ENCODE peak calls at places on chromosomes 5 and 9, in six cellular contexts. One of them, this sample, is unnamed.

GRCh38 chr5:124056326-124057160 is 544.6 kb downstream of the CSNK1G3 start:
- DNase-seq in fibroblast of mammary gland: no peak
- DNase-seq in NAMALWA: peak; percentile 33
- DNase-seq in dermis blood vessel endothelial cell: no peak
- DNase-seq in thoracic aorta: no peak
- DNase-seq in cardiac septum: no peak
- DNase-seq in this sample: no peak

GRCh38 chr5:127425037-127425436 is 92.4 kb upstream of the PRRC1 start:
- DNase-seq in fibroblast of mammary gland: no peak
- DNase-seq in NAMALWA: no peak
- DNase-seq in dermis blood vessel endothelial cell: no peak
- DNase-seq in thoracic aorta: no peak
- DNase-seq in cardiac septum: no peak
- DNase-seq in this sample: no peak

GRCh38 chr9:98101868-98102273 is 17.2 kb downstream of the TRIM14 start:
- DNase-seq in fibroblast of mammary gland: no peak
- DNase-seq in NAMALWA: peak; percentile 94
- DNase-seq in dermis blood vessel endothelial cell: no peak
- DNase-seq in thoracic aorta: no peak
- DNase-seq in cardiac septum: no peak
- DNase-seq in this sample: peak; percentile 89

GRCh38 chr5:174503461-174504265 is 220.7 kb upstream of the MSX2 start:
- DNase-seq in fibroblast of mammary gland: peak; percentile 60
- DNase-seq in NAMALWA: no peak
- DNase-seq in dermis blood vessel endothelial cell: no peak
- DNase-seq in thoracic aorta: no peak
- DNase-seq in cardiac septum: no peak
- DNase-seq in this sample: no peak

GRCh38 chr5:154236459-154237375 is 46.2 kb downstream of the GALNT10 start:
- DNase-seq in fibroblast of mammary gland: no peak
- DNase-seq in NAMALWA: peak; percentile 16
- DNase-seq in dermis blood vessel endothelial cell: no peak
- DNase-seq in thoracic aorta: no peak
- DNase-seq in cardiac septum: no peak
- DNase-seq in this sample: no peak

GRCh38 chr9:20564650-20565049 is 57.6 kb downstream of the MLLT3 start:
- DNase-seq in fibroblast of mammary gland: no peak
- DNase-seq in NAMALWA: no peak
- DNase-seq in dermis blood vessel endothelial cell: no peak
- DNase-seq in thoracic aorta: no peak
- DNase-seq in cardiac septum: no peak
- DNase-seq in this sample: no peak

GRCh38 chr9:36092014-36092413 is 44.5 kb upstream of the GLIPR2 start:
- DNase-seq in fibroblast of mammary gland: no peak
- DNase-seq in NAMALWA: no peak
- DNase-seq in dermis blood vessel endothelial cell: no peak
- DNase-seq in thoracic aorta: no peak
- DNase-seq in cardiac septum: no peak
- DNase-seq in this sample: no peak

GRCh38 chr5:132055441-132055807 is 5.0 kb upstream of the IL3 start:
- DNase-seq in fibroblast of mammary gland: no peak
- DNase-seq in NAMALWA: no peak
- DNase-seq in dermis blood vessel endothelial cell: no peak
- DNase-seq in thoracic aorta: no peak
- DNase-seq in cardiac septum: no peak
- DNase-seq in this sample: no peak

GRCh38 chr5:63262191-63262981 is 683.8 kb downstream of the LRRC70 start:
- DNase-seq in fibroblast of mammary gland: peak; percentile 89
- DNase-seq in NAMALWA: no peak
- DNase-seq in dermis blood vessel endothelial cell: peak; percentile 75
- DNase-seq in thoracic aorta: no peak
- DNase-seq in cardiac septum: no peak
- DNase-seq in this sample: no peak

GRCh38 chr5:124631874-124632550 is 114.4 kb downstream of the ZNF608 start:
- DNase-seq in fibroblast of mammary gland: peak; percentile 46
- DNase-seq in NAMALWA: no peak
- DNase-seq in dermis blood vessel endothelial cell: no peak
- DNase-seq in thoracic aorta: no peak
- DNase-seq in cardiac septum: no peak
- DNase-seq in this sample: no peak

GRCh38 chr5:60604771-60605170 is 95.2 kb downstream of the DEPDC1B start:
- DNase-seq in fibroblast of mammary gland: peak; percentile 45
- DNase-seq in NAMALWA: no peak
- DNase-seq in dermis blood vessel endothelial cell: no peak
- DNase-seq in thoracic aorta: no peak
- DNase-seq in cardiac septum: no peak
- DNase-seq in this sample: no peak

GRCh38 chr5:142508630-142509425 is 177.1 kb downstream of the FGF1 start:
- DNase-seq in fibroblast of mammary gland: no peak
- DNase-seq in NAMALWA: no peak
- DNase-seq in dermis blood vessel endothelial cell: no peak
- DNase-seq in thoracic aorta: no peak
- DNase-seq in cardiac septum: no peak
- DNase-seq in this sample: no peak

GRCh38 chr9:70880523-70880922 is 240.9 kb downstream of the TRPM3 start:
- DNase-seq in fibroblast of mammary gland: no peak
- DNase-seq in NAMALWA: no peak
- DNase-seq in dermis blood vessel endothelial cell: no peak
- DNase-seq in thoracic aorta: no peak
- DNase-seq in cardiac septum: no peak
- DNase-seq in this sample: no peak

GRCh38 chr9:27558307-27558706 is 15.0 kb downstream of the C9orf72 start:
- DNase-seq in fibroblast of mammary gland: no peak
- DNase-seq in NAMALWA: no peak
- DNase-seq in dermis blood vessel endothelial cell: no peak
- DNase-seq in thoracic aorta: no peak
- DNase-seq in cardiac septum: no peak
- DNase-seq in this sample: no peak

GRCh38 chr9:89466451-89467277 is 31.2 kb downstream of the SEMA4D start:
- DNase-seq in fibroblast of mammary gland: no peak
- DNase-seq in NAMALWA: no peak
- DNase-seq in dermis blood vessel endothelial cell: no peak
- DNase-seq in thoracic aorta: no peak
- DNase-seq in cardiac septum: no peak
- DNase-seq in this sample: no peak

GRCh38 chr5:91499943-91500531 is 116.9 kb upstream of the ARRDC3 start:
- DNase-seq in fibroblast of mammary gland: peak; percentile 65
- DNase-seq in NAMALWA: peak; percentile 67
- DNase-seq in dermis blood vessel endothelial cell: peak; percentile 65
- DNase-seq in thoracic aorta: no peak
- DNase-seq in cardiac septum: no peak
- DNase-seq in this sample: peak; percentile 16

GRCh38 chr9:103068666-103069207 is 73.6 kb downstream of the CYLC2 start:
- DNase-seq in fibroblast of mammary gland: no peak
- DNase-seq in NAMALWA: no peak
- DNase-seq in dermis blood vessel endothelial cell: no peak
- DNase-seq in thoracic aorta: no peak
- DNase-seq in cardiac septum: no peak
- DNase-seq in this sample: no peak

GRCh38 chr5:158852622-158853021 is 247.1 kb downstream of the EBF1 start:
- DNase-seq in fibroblast of mammary gland: no peak
- DNase-seq in NAMALWA: no peak
- DNase-seq in dermis blood vessel endothelial cell: no peak
- DNase-seq in thoracic aorta: no peak
- DNase-seq in cardiac septum: no peak
- DNase-seq in this sample: no peak

GRCh38 chr5:2894347-2895135 is 143.1 kb upstream of the IRX2 start:
- DNase-seq in fibroblast of mammary gland: no peak
- DNase-seq in NAMALWA: no peak
- DNase-seq in dermis blood vessel endothelial cell: no peak
- DNase-seq in thoracic aorta: no peak
- DNase-seq in cardiac septum: no peak
- DNase-seq in this sample: no peak

GRCh38 chr5:53890490-53890889 is 330.1 kb downstream of the NDUFS4 start:
- DNase-seq in fibroblast of mammary gland: no peak
- DNase-seq in NAMALWA: no peak
- DNase-seq in dermis blood vessel endothelial cell: no peak
- DNase-seq in thoracic aorta: no peak
- DNase-seq in cardiac septum: no peak
- DNase-seq in this sample: no peak

GRCh38 chr9:125372441-125373226 is 111.0 kb downstream of the GAPVD1 start:
- DNase-seq in fibroblast of mammary gland: no peak
- DNase-seq in NAMALWA: no peak
- DNase-seq in dermis blood vessel endothelial cell: no peak
- DNase-seq in thoracic aorta: no peak
- DNase-seq in cardiac septum: no peak
- DNase-seq in this sample: no peak

GRCh38 chr5:127330116-127330515 is 39.5 kb downstream of the MEGF10 start:
- DNase-seq in fibroblast of mammary gland: peak; percentile 22
- DNase-seq in NAMALWA: no peak
- DNase-seq in dermis blood vessel endothelial cell: no peak
- DNase-seq in thoracic aorta: no peak
- DNase-seq in cardiac septum: no peak
- DNase-seq in this sample: no peak

GRCh38 chr5:19903611-19904010 is 84.4 kb downstream of the CDH18 start:
- DNase-seq in fibroblast of mammary gland: peak; percentile 21
- DNase-seq in NAMALWA: no peak
- DNase-seq in dermis blood vessel endothelial cell: no peak
- DNase-seq in thoracic aorta: no peak
- DNase-seq in cardiac septum: no peak
- DNase-seq in this sample: no peak

GRCh38 chr9:35628389-35628991 is 10.3 kb upstream of the CD72 start:
- DNase-seq in fibroblast of mammary gland: no peak
- DNase-seq in NAMALWA: no peak
- DNase-seq in dermis blood vessel endothelial cell: no peak
- DNase-seq in thoracic aorta: no peak
- DNase-seq in cardiac septum: peak; percentile 20
- DNase-seq in this sample: no peak

GRCh38 chr5:88672644-88673493 is 210.1 kb downstream of the MEF2C start:
- DNase-seq in fibroblast of mammary gland: no peak
- DNase-seq in NAMALWA: no peak
- DNase-seq in dermis blood vessel endothelial cell: no peak
- DNase-seq in thoracic aorta: no peak
- DNase-seq in cardiac septum: no peak
- DNase-seq in this sample: no peak

GRCh38 chr5:2353871-2354440 is 397.5 kb downstream of the IRX2 start:
- DNase-seq in fibroblast of mammary gland: no peak
- DNase-seq in NAMALWA: no peak
- DNase-seq in dermis blood vessel endothelial cell: no peak
- DNase-seq in thoracic aorta: no peak
- DNase-seq in cardiac septum: peak; percentile 54
- DNase-seq in this sample: no peak

GRCh38 chr5:124580925-124581821 is 165.3 kb downstream of the ZNF608 start:
- DNase-seq in fibroblast of mammary gland: no peak
- DNase-seq in NAMALWA: no peak
- DNase-seq in dermis blood vessel endothelial cell: no peak
- DNase-seq in thoracic aorta: no peak
- DNase-seq in cardiac septum: no peak
- DNase-seq in this sample: no peak